ENCODE peak calls at places on chromosome 7, in nine cellular contexts. F is AG09309; V is CD8-positive, alpha-beta T cell; A is endothelial cell; N is right lobe of liver; G is progenitor cell of endocrine pancreas; J is dorsolateral prefrontal cortex; W is T-helper 2 cell; Q is hepatic stellate cell. Y is an unnamed sample.

GRCh38 chr7:64883113-64883905 is 19.8 kb upstream of the ZNF273 start:
- DNase-seq in F (no peak), V (no peak), A (no peak), N (no peak), G (no peak), J (no peak), W (no peak), Q (peak; percentile 9), Y (no peak)

GRCh38 chr7:44637788-44638594 is 31.6 kb downstream of the OGDH start:
- DNase-seq in F (peak; percentile 81), V (peak; percentile 89), A (no peak), N (no peak), G (no peak), J (no peak), W (peak; percentile 81), Q (peak; percentile 62), Y (peak; percentile 70)

GRCh38 chr7:80018941-80019808 is 115.5 kb upstream of the GNAI1 start:
- DNase-seq in F (no peak), V (peak; percentile 39), A (peak; percentile 63), N (peak; percentile 25), G (peak; percentile 22), J (peak; percentile 19), W (no peak), Q (peak; percentile 45), Y (peak; percentile 21)

GRCh38 chr7:103690576-103690975 is 244.6 kb upstream of the SLC26A5 start:
- DNase-seq in F (no peak), V (no peak), A (no peak), N (no peak), G (no peak), J (no peak), W (no peak), Q (no peak), Y (no peak)

GRCh38 chr7:102415685-102416225 is 17.6 kb upstream of the ORAI2 start:
- DNase-seq in F (no peak), V (peak; percentile 72), A (no peak), N (no peak), G (no peak), J (no peak), W (peak; percentile 73), Q (no peak), Y (no peak)

GRCh38 chr7:19062216-19062615 is 55.2 kb downstream of the TWIST1 start:
- DNase-seq in F (no peak), V (no peak), A (no peak), N (no peak), G (no peak), J (no peak), W (no peak), Q (no peak), Y (no peak)

GRCh38 chr7:90701021-90701420 is 104.9 kb downstream of the CDK14 start:
- DNase-seq in F (no peak), V (no peak), A (no peak), N (no peak), G (no peak), J (no peak), W (no peak), Q (no peak), Y (no peak)

GRCh38 chr7:136163333-136163732 is 186.2 kb upstream of the MTPN start:
- DNase-seq in F (no peak), V (no peak), A (no peak), N (no peak), G (no peak), J (no peak), W (no peak), Q (no peak), Y (no peak)

GRCh38 chr7:8089036-8089780 is 120.6 kb downstream of the GLCCI1 start:
- DNase-seq in F (no peak), V (no peak), A (no peak), N (no peak), G (no peak), J (no peak), W (no peak), Q (no peak), Y (no peak)

GRCh38 chr7:114141415-114141814 is 222.6 kb upstream of the PPP1R3A start:
- DNase-seq in F (no peak), V (no peak), A (no peak), N (no peak), G (no peak), J (no peak), W (no peak), Q (no peak), Y (no peak)

GRCh38 chr7:151839511-151839921 is 37.4 kb downstream of the PRKAG2 start:
- DNase-seq in F (no peak), V (no peak), A (no peak), N (no peak), G (no peak), J (no peak), W (no peak), Q (no peak), Y (no peak)

GRCh38 chr7:7816816-7817536 is 98.6 kb upstream of the RPA3 start:
- DNase-seq in F (no peak), V (no peak), A (no peak), N (no peak), G (no peak), J (no peak), W (no peak), Q (no peak), Y (no peak)

GRCh38 chr7:100674441-100675407 is 1.2 kb downstream of the GNB2 start:
- DNase-seq in F (no peak), V (peak; percentile 47), A (peak; percentile 32), N (peak; percentile 49), G (no peak), J (no peak), W (no peak), Q (no peak), Y (no peak)

GRCh38 chr7:137441451-137441850 is 97.9 kb upstream of the PTN start:
- DNase-seq in F (no peak), V (no peak), A (no peak), N (no peak), G (no peak), J (no peak), W (no peak), Q (no peak), Y (no peak)

GRCh38 chr7:100486753-100487446 is 3.2 kb downstream of the NYAP1 start:
- DNase-seq in F (no peak), V (no peak), A (no peak), N (no peak), G (no peak), J (no peak), W (no peak), Q (peak; percentile 50), Y (no peak)

GRCh38 chr7:141335164-141335563 is 216.0 kb upstream of the AGK start:
- DNase-seq in F (no peak), V (no peak), A (no peak), N (no peak), G (no peak), J (no peak), W (no peak), Q (no peak), Y (no peak)

GRCh38 chr7:139482662-139483466 is 609 bp downstream of the KLRG2 start:
- DNase-seq in F (no peak), V (no peak), A (peak; percentile 47), N (peak; percentile 23), G (peak; percentile 24), J (no peak), W (no peak), Q (no peak), Y (no peak)

GRCh38 chr7:139976055-139976837 is 86.5 kb downstream of the PARP12 start:
- DNase-seq in F (no peak), V (no peak), A (no peak), N (no peak), G (no peak), J (no peak), W (no peak), Q (no peak), Y (no peak)

GRCh38 chr7:151082151-151083070 is 882 bp downstream of the TMUB1 start:
- DNase-seq in F (no peak), V (no peak), A (no peak), N (no peak), G (no peak), J (no peak), W (no peak), Q (peak; percentile 27), Y (no peak)

GRCh38 chr7:825386-825785 is 6.9 kb upstream of the SUN1 start:
- DNase-seq in F (no peak), V (no peak), A (no peak), N (no peak), G (no peak), J (no peak), W (no peak), Q (no peak), Y (no peak)

GRCh38 chr7:45973725-45974532 is 52.9 kb upstream of the IGFBP3 start:
- DNase-seq in F (no peak), V (no peak), A (no peak), N (no peak), G (no peak), J (peak; percentile 65), W (no peak), Q (no peak), Y (no peak)

GRCh38 chr7:116593359-116594075 is 68.7 kb downstream of the CAV1 start:
- DNase-seq in F (no peak), V (no peak), A (no peak), N (no peak), G (no peak), J (no peak), W (no peak), Q (no peak), Y (no peak)

GRCh38 chr7:129805086-129805719 is 147.6 kb downstream of the UBE2H start:
- DNase-seq in F (no peak), V (no peak), A (no peak), N (no peak), G (no peak), J (no peak), W (no peak), Q (no peak), Y (no peak)

GRCh38 chr7:113812881-113813280 is 105.9 kb downstream of the PPP1R3A start:
- DNase-seq in F (no peak), V (no peak), A (no peak), N (no peak), G (no peak), J (no peak), W (no peak), Q (no peak), Y (no peak)

GRCh38 chr7:106018566-106019338 is 55.7 kb downstream of the CDHR3 start:
- DNase-seq in F (no peak), V (no peak), A (no peak), N (no peak), G (no peak), J (no peak), W (no peak), Q (peak; percentile 38), Y (no peak)

GRCh38 chr7:5423844-5424688 is 432 bp upstream of the TNRC18 start:
- DNase-seq in F (peak; percentile 98), V (peak; percentile 44), A (peak; percentile 94), N (peak; percentile 91), G (peak; percentile 95), J (peak; percentile 92), W (peak; percentile 38), Q (peak; percentile 94), Y (peak; percentile 96)

GRCh38 chr7:23925088-23925487 is 215.1 kb downstream of the STK31 start:
- DNase-seq in F (no peak), V (no peak), A (no peak), N (no peak), G (no peak), J (no peak), W (no peak), Q (no peak), Y (no peak)

GRCh38 chr7:134420509-134421125 is 38.3 kb downstream of the AKR1B1 start:
- DNase-seq in F (peak; percentile 39), V (no peak), A (peak; percentile 64), N (no peak), G (peak; percentile 27), J (peak; percentile 42), W (no peak), Q (peak; percentile 65), Y (peak; percentile 53)

GRCh38 chr7:98881561-98882315 is 3.4 kb downstream of the TRRAP start:
- DNase-seq in F (no peak), V (no peak), A (no peak), N (no peak), G (no peak), J (no peak), W (no peak), Q (no peak), Y (no peak)

GRCh38 chr7:134899729-134900128 is 86.6 kb upstream of the AGBL3 start:
- DNase-seq in F (no peak), V (no peak), A (no peak), N (no peak), G (no peak), J (no peak), W (no peak), Q (no peak), Y (no peak)

GRCh38 chr7:28550580-28551205 is 138.4 kb downstream of the CREB5 start:
- DNase-seq in F (no peak), V (no peak), A (no peak), N (no peak), G (no peak), J (no peak), W (no peak), Q (no peak), Y (no peak)